ENCODE peak calls at places on chromosomes 7 and 10, in six cellular contexts. E, U, B, G, K and Y are unnamed samples.

GRCh38 chr7:5423844-5424688 is 432 bp upstream of the TNRC18 start:
- DNase-seq in B (peak), G (peak), E (peak), K (peak), U (peak), Y (peak)

GRCh38 chr10:93215312-93215711 is 141.6 kb downstream of the CYP26A1 start:
- DNase-seq in B (peak), U (no peak), G (no peak), K (no peak), E (no peak), Y (peak)

GRCh38 chr7:30968294-30968693 is 4.5 kb downstream of the GHRHR start:
- DNase-seq in B (no peak), G (no peak), U (no peak), E (no peak), K (no peak), Y (no peak)

GRCh38 chr7:145147865-145148264 is 312.0 kb upstream of the TPK1 start:
- DNase-seq in U (no peak), K (no peak), G (no peak), B (no peak), E (no peak), Y (no peak)

GRCh38 chr7:51069411-51070083 is 247.1 kb downstream of the COBL start:
- DNase-seq in K (no peak), E (no peak), G (no peak), B (peak), U (no peak), Y (no peak)

GRCh38 chr10:96606216-96606615 is 19.4 kb upstream of the TM9SF3 start:
- DNase-seq in U (no peak), G (peak), E (no peak), K (no peak), B (no peak), Y (no peak)

GRCh38 chr10:18104223-18104872 is 35.9 kb upstream of the CACNB2 start:
- DNase-seq in U (peak), K (no peak), G (peak), B (no peak), E (peak), Y (no peak)

GRCh38 chr7:94403546-94403945 is 8.9 kb downstream of the COL1A2 start:
- DNase-seq in E (no peak), K (no peak), U (no peak), G (no peak), B (no peak), Y (no peak)

GRCh38 chr7:142587578-142588191 is 161.6 kb upstream of the PRSS1 start:
- DNase-seq in E (peak), G (peak), B (no peak), U (no peak), K (no peak), Y (no peak)

GRCh38 chr7:121442845-121443244 is 46.7 kb upstream of the FAM3C start:
- DNase-seq in K (no peak), G (no peak), U (no peak), B (no peak), E (no peak), Y (no peak)

DNA sequence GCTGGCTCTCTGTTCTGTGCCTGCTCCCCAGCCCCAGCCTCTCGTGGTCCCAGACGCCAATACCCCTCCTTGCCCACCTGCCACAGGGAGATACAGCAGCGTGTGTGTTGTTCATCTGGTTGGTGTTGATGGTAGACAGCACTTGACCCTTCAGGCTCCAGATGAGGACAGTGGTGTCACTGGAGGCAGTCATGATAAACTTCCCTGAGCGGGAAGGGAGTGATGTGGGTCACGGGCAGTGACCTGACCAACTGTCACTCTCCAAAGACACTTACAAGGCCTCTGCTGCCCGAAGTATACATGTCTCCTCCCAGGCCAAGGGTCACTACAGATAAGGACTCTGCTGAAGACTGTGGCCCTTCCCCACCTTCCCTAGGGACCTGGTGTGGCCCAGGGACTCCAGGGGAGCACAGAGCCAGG is 5.6 kb downstream of the TBL2 start:
- DNase-seq in E (no peak), U (no peak), G (no peak), K (no peak), B (no peak), Y (no peak)
- TF ChIP-seq CTCF in E (no peak), U (no peak), G (no peak), K (no peak), B (no peak), Y (no peak)

DNA sequence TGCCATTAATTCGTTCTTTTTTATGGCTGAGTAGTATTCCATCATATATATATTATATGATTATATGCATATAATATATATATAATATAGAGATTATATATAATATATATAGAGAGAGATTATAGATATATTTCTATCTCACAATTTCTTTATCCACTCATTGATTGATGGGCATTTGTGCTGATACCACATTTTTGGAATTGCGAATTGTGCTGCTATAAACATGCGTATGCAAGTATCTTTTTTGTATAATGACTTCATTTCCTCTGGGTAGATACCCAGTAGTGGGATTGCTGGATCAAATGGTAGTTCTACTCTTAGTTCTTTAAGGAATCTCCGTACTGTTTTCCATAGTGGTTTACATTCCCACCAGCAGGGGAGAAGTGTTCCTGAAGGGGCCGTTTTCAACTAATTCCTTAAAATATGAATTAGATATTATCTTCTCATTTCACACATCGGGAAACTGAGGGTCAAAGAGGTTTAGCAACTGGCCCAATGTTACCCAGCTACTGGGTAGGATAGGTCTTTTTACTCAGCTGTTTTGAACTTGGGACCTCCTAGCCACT is 16.5 kb downstream of the NFE2L3 start:
- DNase-seq in G (no peak), K (no peak), U (no peak), B (no peak), E (no peak), Y (no peak)
- TF ChIP-seq CTCF in G (peak), K (no peak), U (no peak), B (no peak), E (no peak), Y (no peak)

DNA sequence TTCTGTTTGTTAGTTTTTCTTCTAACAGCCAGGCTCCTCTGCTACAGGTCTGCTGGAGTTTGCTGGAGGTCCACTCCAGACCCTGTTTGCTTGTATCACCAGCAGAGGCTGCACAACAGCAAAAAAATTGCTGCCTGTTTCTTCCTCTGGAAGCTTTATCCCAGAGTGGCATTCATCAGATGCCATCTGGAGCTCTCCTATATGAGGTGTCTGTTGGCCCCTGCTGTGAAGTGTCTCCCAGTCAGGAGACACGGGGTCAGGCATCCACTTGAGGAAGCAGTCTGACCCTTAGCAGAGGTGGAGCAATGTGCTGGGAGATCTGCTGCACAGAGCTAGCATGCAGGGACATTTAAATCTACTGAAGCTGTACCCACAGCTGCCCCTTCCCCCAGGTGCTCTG is 26.7 kb upstream of the CROT start:
- DNase-seq in E (no peak), U (no peak), B (no peak), K (no peak), G (no peak), Y (no peak)
- TF ChIP-seq CTCF in E (peak), U (no peak), B (no peak), K (no peak), G (no peak), Y (no peak)

DNA sequence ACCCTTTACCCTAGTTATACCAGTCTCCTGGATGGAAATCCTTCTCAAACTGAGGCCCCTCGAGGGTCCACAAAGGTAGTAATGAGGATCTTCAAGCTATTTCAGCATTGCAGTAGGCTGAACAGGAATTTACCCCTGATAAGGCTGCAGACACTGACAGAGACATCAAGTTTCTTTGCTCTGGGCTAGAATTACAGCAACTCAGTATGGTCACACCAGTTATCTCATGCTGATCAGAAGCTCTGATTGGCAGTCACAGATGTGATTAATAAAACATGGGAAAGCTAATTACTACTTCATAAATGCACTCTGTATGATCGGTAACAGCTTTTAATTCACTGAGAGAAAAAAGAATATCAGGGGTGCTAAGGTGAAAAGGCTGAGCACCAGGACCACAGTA is 30.6 kb downstream of the FAM204A start:
- DNase-seq in G (no peak), U (no peak), K (no peak), B (no peak), E (no peak), Y (no peak)
- TF ChIP-seq CTCF in G (no peak), U (no peak), K (no peak), B (no peak), E (no peak), Y (no peak)

GRCh38 chr10:98060079-98060478 is 29.7 kb upstream of the CRTAC1 start:
- DNase-seq in B (no peak), E (no peak), U (no peak), K (no peak), G (no peak), Y (no peak)
- TF ChIP-seq CTCF in B (no peak), E (no peak), U (no peak), K (no peak), G (no peak), Y (no peak)

GRCh38 chr10:100827819-100828743 is 82.7 kb downstream of the PAX2 start:
- DNase-seq in K (no peak), B (no peak), U (no peak), E (peak), G (no peak), Y (no peak)
- TF ChIP-seq CTCF in K (no peak), B (peak), U (no peak), E (peak), G (no peak), Y (peak)

DNA sequence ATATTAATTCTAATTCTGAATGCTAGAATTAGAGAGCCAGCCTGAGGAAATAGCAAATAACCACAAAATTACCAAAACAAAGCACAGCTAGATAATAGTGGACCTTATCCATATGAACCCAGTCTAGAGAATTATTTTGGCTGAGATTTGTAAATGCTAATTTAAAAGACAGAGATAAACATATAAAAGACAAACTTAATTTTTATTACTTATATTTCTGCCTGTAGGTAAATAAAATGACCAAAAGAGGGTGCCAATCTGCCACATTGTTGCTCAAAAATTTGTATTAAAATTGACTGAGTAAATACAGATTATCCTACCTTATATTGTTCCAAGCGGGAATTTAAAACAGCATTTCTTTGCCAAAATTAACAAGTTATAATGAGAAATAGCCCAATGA is 20.2 kb downstream of the RTKN2 start:
- DNase-seq in B (no peak), U (no peak), E (no peak), G (no peak), K (no peak), Y (no peak)
- TF ChIP-seq CTCF in B (no peak), U (no peak), E (peak), G (peak), K (peak), Y (peak)